ENCODE peak calls at places on chromosomes 11 and 22, in nine cellular contexts. N is sigmoid colon, P is IMR-90, F is right lobe of liver, K is heart left ventricle, A is body of pancreas, V is stomach, M is transverse colon, I is HCT116. G is an unnamed sample.

GRCh38 chr22:38467438-38467903 is 425 bp upstream of the KDELR3 start:
- DNase-seq in N (no peak), P (no peak), F (no peak), K (no peak), A (peak; percentile 16), V (no peak), M (peak; percentile 56), I (no peak), G (no peak)

GRCh38 chr11:107549253-107549953 is 16.1 kb downstream of the ALKBH8 start:
- DNase-seq in N (no peak), P (peak; percentile 51), F (no peak), K (no peak), A (no peak), V (no peak), M (no peak), I (no peak), G (no peak)

GRCh38 chr11:123556633-123557032 is 97.8 kb downstream of the SCN3B start:
- DNase-seq in N (no peak), P (no peak), F (no peak), K (no peak), A (no peak), V (no peak), M (no peak), I (no peak), G (no peak)

GRCh38 chr11:128432926-128433325 is 154.4 kb downstream of the ETS1 start:
- DNase-seq in N (no peak), P (no peak), F (no peak), K (no peak), A (no peak), V (no peak), M (no peak), I (no peak), G (no peak)

GRCh38 chr11:124643605-124644425 is 21.2 kb downstream of the TBRG1 start:
- DNase-seq in N (no peak), P (peak; percentile 97), F (no peak), K (no peak), A (no peak), V (no peak), M (no peak), I (no peak), G (no peak)

GRCh38 chr11:76230392-76230791 is 24.1 kb upstream of the WNT11 start:
- DNase-seq in N (no peak), P (no peak), F (no peak), K (no peak), A (no peak), V (no peak), M (no peak), I (no peak), G (no peak)

GRCh38 chr11:35337136-35337918 is 82.0 kb downstream of the SLC1A2 start:
- DNase-seq in N (no peak), P (peak; percentile 99), F (no peak), K (no peak), A (peak; percentile 15), V (no peak), M (no peak), I (peak; percentile 97), G (no peak)

GRCh38 chr22:36998620-36999351 is 20.5 kb downstream of the TST start:
- DNase-seq in N (no peak), P (peak; percentile 15), F (no peak), K (no peak), A (no peak), V (no peak), M (peak; percentile 44), I (peak; percentile 58), G (no peak)

GRCh38 chr11:118305726-118306125 is 1.2 kb downstream of the CD3E start:
- DNase-seq in N (no peak), P (no peak), F (no peak), K (no peak), A (no peak), V (no peak), M (no peak), I (no peak), G (no peak)

GRCh38 chr11:3021125-3021524 is 29.0 kb upstream of the NAP1L4 start:
- DNase-seq in N (no peak), P (peak; percentile 16), F (peak; percentile 91), K (no peak), A (peak; percentile 79), V (peak; percentile 72), M (peak; percentile 61), I (peak; percentile 31), G (no peak)

GRCh38 chr11:96486890-96487633 is 97.2 kb downstream of the JRKL start:
- DNase-seq in N (no peak), P (peak; percentile 25), F (no peak), K (no peak), A (peak; percentile 55), V (peak; percentile 49), M (peak; percentile 59), I (no peak), G (no peak)

DNA sequence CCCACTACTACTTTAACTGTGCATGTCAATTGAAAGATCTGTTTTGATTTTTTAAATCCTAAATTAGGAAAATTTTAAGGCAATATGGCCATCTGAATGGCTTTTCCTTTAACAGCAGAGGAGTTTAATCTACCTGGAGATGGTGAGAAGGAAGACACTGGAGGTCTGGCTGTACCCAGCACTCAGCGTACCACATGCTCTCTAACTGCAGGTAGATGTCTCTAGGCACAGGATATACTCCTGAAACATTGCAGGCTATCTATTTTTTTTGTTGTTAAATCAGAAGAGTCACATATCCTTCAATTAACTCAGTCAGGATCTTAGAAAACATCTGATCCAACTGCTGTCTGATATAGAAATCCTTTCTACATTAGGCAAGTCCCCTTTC is 17.3 kb upstream of the CASTOR1 start:
- DNase-seq in N (no peak), P (no peak), F (no peak), K (no peak), A (no peak), V (no peak), M (no peak), I (no peak), G (no peak)
- H3K4me3 ChIP-seq in N (no peak overlapping the region), P (no peak overlapping the region), F (no peak overlapping the region), K (no peak overlapping the region), A (no peak overlapping the region), V (no peak overlapping the region), M (no peak overlapping the region), I (no peak overlapping the region), G (no peak overlapping the region)

GRCh38 chr11:7651700-7652099 is 21.6 kb downstream of the CYB5R2 start:
- DNase-seq in N (no peak), P (no peak), F (no peak), K (no peak), A (no peak), V (no peak), M (no peak), I (no peak), G (peak; percentile 57)

GRCh38 chr11:7651140-7651551 is 22.2 kb downstream of the CYB5R2 start:
- DNase-seq in N (no peak), P (peak; percentile 13), F (no peak), K (no peak), A (no peak), V (no peak), M (no peak), I (no peak), G (no peak)

GRCh38 chr11:7656704-7657103 is 16.6 kb downstream of the CYB5R2 start:
- DNase-seq in N (no peak), P (no peak), F (no peak), K (no peak), A (no peak), V (no peak), M (no peak), I (no peak), G (no peak)

GRCh38 chr11:7655253-7656217 is 17.8 kb downstream of the CYB5R2 start:
- DNase-seq in N (no peak), P (no peak), F (no peak), K (no peak), A (no peak), V (no peak), M (no peak), I (no peak), G (no peak)

DNA sequence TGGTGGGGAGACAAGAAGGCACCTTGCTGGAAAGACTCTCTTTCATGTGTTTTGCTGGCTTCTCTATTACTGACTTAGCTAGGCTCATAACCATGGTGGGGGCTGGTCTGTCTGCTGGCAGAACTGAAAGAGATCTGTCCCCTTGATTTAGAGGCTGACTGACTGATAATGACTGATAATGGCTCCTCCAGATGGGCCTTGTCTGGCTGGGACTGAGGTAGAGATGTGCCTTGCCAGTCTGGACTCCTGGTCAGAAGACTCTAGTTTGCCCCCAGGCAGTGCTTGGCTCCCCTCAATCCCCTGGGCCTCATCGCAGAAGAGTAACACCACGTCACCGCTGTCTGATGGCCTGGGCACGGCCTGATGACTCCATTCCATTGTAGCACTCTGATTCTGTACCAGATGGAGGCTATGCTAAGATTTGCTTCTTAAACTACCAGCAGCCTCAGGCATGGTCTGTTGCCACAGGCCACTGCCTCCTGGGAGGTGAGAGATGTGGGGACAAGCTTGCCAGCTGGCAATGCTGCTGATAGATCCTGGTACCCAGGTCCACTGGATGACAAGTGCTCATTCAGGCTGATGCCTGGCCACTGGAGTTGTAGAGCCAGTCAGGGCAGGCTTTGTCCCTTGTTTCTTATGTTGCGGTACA is 19.1 kb downstream of the CYB5R2 start:
- DNase-seq in N (no peak), P (no peak), F (no peak), K (no peak), A (no peak), V (no peak), M (no peak), I (no peak), G (no peak)
- TF ChIP-seq POLR2A in N (no peak), P (no peak), F (no peak), K (no peak), A (no peak), V (no peak), M (no peak), I (no peak), G (no peak)

GRCh38 chr11:32400670-32401369 is 34.5 kb downstream of the WT1 start:
- DNase-seq in N (no peak), P (no peak), F (no peak), K (no peak), A (no peak), V (no peak), M (no peak), I (no peak), G (no peak)
- H3K27me3 ChIP-seq in N (peaks cover 3% of the 10 kb centered on the region), P (peaks cover 1% of the 10 kb centered on the region), F (no peaks in the 10 kb centered on the region), K (no peaks in the 10 kb centered on the region), A (peaks cover 3% of the 10 kb centered on the region), V (peaks cover 42% of the 10 kb centered on the region), M (peaks cover 19% of the 10 kb centered on the region), I (peaks cover 9% of the 10 kb centered on the region), G (no peaks in the 10 kb centered on the region)

DNA sequence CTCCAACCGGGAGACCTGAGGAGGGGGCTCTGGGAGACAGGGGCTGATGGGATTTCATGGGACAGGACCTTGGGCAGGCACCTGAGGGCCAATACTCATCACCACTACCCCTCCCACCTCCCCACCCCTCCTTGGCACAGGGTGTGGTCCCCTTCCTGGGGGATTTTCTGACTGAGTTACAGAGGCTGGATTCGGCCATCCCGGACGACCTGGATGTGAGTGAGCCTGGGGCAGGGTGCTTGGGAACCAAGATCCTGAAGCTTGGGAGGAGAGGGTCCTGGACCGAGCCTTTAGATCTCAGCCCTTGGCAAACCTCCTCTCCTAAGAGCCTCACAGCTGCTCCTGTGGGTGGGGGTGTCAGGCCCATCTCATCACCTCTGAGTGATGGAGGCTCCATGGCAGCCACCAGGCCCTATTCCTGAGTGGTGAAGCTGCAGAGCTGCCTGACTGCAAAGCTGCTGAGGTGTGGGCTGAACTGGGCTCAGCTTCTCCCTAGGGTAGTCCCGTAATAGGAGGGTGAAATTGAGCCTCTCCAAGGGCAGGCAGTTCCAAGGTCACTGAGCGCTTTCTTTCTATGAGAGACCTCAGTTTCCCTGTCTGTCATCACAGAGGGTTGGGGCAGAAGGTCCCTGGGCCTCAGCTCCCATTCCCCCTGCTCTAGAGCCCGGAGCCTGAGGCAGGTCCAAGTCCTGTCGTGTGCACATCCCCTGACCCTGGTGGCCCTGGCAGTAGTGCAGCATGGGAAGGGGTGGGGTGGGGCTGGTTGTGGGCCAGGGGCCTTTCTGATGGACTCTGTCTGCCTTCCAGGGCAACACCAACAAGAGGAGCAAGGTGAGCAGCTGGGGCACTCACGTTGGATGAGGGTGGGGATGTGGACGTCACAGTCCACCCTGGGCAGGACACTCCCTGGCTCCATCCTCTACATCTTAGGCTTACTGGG is 6.5 kb downstream of the RGL4 start:
- DNase-seq in N (no peak), P (no peak), F (no peak), K (no peak), A (no peak), V (no peak), M (no peak), I (no peak), G (no peak)
- H3K4me3 ChIP-seq in N (no peak overlapping the region), P (no peak overlapping the region), F (no peak overlapping the region), K (no peak overlapping the region), A (no peak overlapping the region), V (peak overlapping the region; percentile 31), M (no peak overlapping the region), I (no peak overlapping the region), G (no peak overlapping the region)

G was measured in breast epithelium.